ENCODE peak calls at places on chromosomes 5 and 9, in ten cellular contexts. A is GM12878; E is C1 segment of cervical spinal cord; C is GM12865; X is activated effector memory CD4-positive, alpha-beta T cell treated with anti-CD3 and anti-CD28 coated beads, Interleukin-2, amount 50 U/mL, for 16 hours; I is stromal cell of bone marrow; V is EL; O is NCI-H1105; D is hypothalamus; W is AG08395. Y is an unnamed sample.
A peak's percentile ranks its signal among the peaks of the same experiment; 100 is the strongest.

GRCh38 chr5:133977858-133978257 is 9.4 kb upstream of the C5orf15 start:
- DNase-seq in A (no peak), E (no peak), C (no peak), X (no peak), I (peak; percentile 58), V (peak; percentile 76), O (no peak), D (no peak), W (peak; percentile 75), Y (no peak)

GRCh38 chr9:19992556-19992955 is 203.7 kb upstream of the SLC24A2 start:
- DNase-seq in A (no peak), E (no peak), C (no peak), X (no peak), I (peak; percentile 63), V (peak; percentile 72), O (no peak), D (no peak), W (peak; percentile 12), Y (no peak)

GRCh38 chr9:72294952-72295351 is 70.1 kb downstream of the ZFAND5 start:
- DNase-seq in A (no peak), E (no peak), C (no peak), X (no peak), I (no peak), V (peak; percentile 5), O (no peak), D (no peak), W (no peak), Y (no peak)

GRCh38 chr9:129102791-129103594 is 7.6 kb downstream of the CRAT start:
- DNase-seq in A (no peak), E (no peak), C (peak; percentile 57), X (no peak), I (no peak), V (peak; percentile 54), O (peak; percentile 51), D (peak; percentile 12), W (peak; percentile 65), Y (peak; percentile 35)

GRCh38 chr9:83056180-83056579 is 6.8 kb downstream of the RASEF start:
- DNase-seq in A (no peak), E (no peak), C (no peak), X (no peak), I (no peak), V (no peak), O (no peak), D (no peak), W (no peak), Y (no peak)

GRCh38 chr9:18746631-18747030 is 272.7 kb downstream of the ADAMTSL1 start:
- DNase-seq in A (no peak), E (no peak), C (no peak), X (no peak), I (no peak), V (no peak), O (no peak), D (peak; percentile 18), W (no peak), Y (no peak)

GRCh38 chr5:123176938-123177275 is 87.9 kb downstream of the PRDM6 start:
- DNase-seq in A (no peak), E (no peak), C (no peak), X (no peak), I (no peak), V (no peak), O (no peak), D (no peak), W (no peak), Y (no peak)

GRCh38 chr5:157571357-157571827 is 4.2 kb downstream of the ADAM19 start:
- DNase-seq in A (peak; percentile 75), E (no peak), C (peak; percentile 87), X (peak; percentile 76), I (no peak), V (peak; percentile 95), O (no peak), D (peak; percentile 31), W (no peak), Y (no peak)

GRCh38 chr9:91751922-91752321 is 198.1 kb downstream of the ROR2 start:
- DNase-seq in A (no peak), E (no peak), C (no peak), X (no peak), I (peak; percentile 48), V (peak; percentile 50), O (no peak), D (no peak), W (peak; percentile 44), Y (no peak)

GRCh38 chr9:135939351-135940265 is 21.6 kb downstream of the UBAC1 start:
- DNase-seq in A (no peak), E (no peak), C (peak; percentile 23), X (peak; percentile 78), I (no peak), V (no peak), O (no peak), D (no peak), W (no peak), Y (no peak)

GRCh38 chr9:117405950-117406705 is 8.7 kb downstream of the ASTN2 start:
- DNase-seq in A (no peak), E (no peak), C (no peak), X (no peak), I (no peak), V (no peak), O (no peak), D (peak; percentile 68), W (no peak), Y (no peak)

GRCh38 chr5:91794856-91795548 is 411.9 kb upstream of the ARRDC3 start:
- DNase-seq in A (no peak), E (no peak), C (no peak), X (no peak), I (no peak), V (no peak), O (no peak), D (no peak), W (no peak), Y (no peak)

GRCh38 chr5:56514246-56514645 is 281.1 kb upstream of the ANKRD55 start:
- DNase-seq in A (no peak), E (no peak), C (no peak), X (no peak), I (no peak), V (no peak), O (no peak), D (no peak), W (no peak), Y (no peak)

GRCh38 chr9:113898151-113898550 is 22.0 kb downstream of the ZNF618 start:
- DNase-seq in A (no peak), E (no peak), C (no peak), X (no peak), I (no peak), V (no peak), O (no peak), D (no peak), W (no peak), Y (no peak)

GRCh38 chr9:134040176-134040565 is 14.9 kb downstream of the BRD3OS start:
- DNase-seq in A (no peak), E (no peak), C (no peak), X (no peak), I (no peak), V (no peak), O (no peak), D (no peak), W (no peak), Y (no peak)

GRCh38 chr9:9913276-9913832 is 699.4 kb downstream of the PTPRD start:
- DNase-seq in A (no peak), E (no peak), C (no peak), X (no peak), I (no peak), V (no peak), O (no peak), D (no peak), W (no peak), Y (no peak)

GRCh38 chr9:136882109-136882946 is 4.0 kb upstream of the TRAF2 start:
- DNase-seq in A (peak; percentile 73), E (no peak), C (peak; percentile 90), X (peak; percentile 97), I (peak; percentile 71), V (peak; percentile 89), O (no peak), D (no peak), W (peak; percentile 87), Y (no peak)

GRCh38 chr5:170633235-170634041 is 129.6 kb downstream of the KCNIP1 start:
- DNase-seq in A (peak; percentile 20), E (peak; percentile 37), C (no peak), X (peak; percentile 54), I (peak; percentile 71), V (peak; percentile 91), O (no peak), D (peak; percentile 70), W (peak; percentile 83), Y (peak; percentile 28)

GRCh38 chr9:28059192-28059591 is 485.9 kb upstream of the C9orf72 start:
- DNase-seq in A (no peak), E (no peak), C (no peak), X (no peak), I (no peak), V (no peak), O (no peak), D (no peak), W (no peak), Y (no peak)

GRCh38 chr9:126131066-126132010 is 195.3 kb upstream of the MVB12B start:
- DNase-seq in A (no peak), E (no peak), C (no peak), X (no peak), I (no peak), V (no peak), O (no peak), D (no peak), W (no peak), Y (no peak)

GRCh38 chr5:79255786-79256557 is 20.0 kb downstream of the JMY start:
- DNase-seq in A (no peak), E (no peak), C (peak; percentile 73), X (no peak), I (no peak), V (peak; percentile 58), O (no peak), D (no peak), W (peak; percentile 35), Y (peak; percentile 1)

GRCh38 chr5:144457160-144457559 is 286.5 kb downstream of the KCTD16 start:
- DNase-seq in A (no peak), E (no peak), C (no peak), X (no peak), I (no peak), V (no peak), O (no peak), D (no peak), W (no peak), Y (no peak)

GRCh38 chr5:55159763-55160492 is at the start of gene GPX8:
- DNase-seq in A (no peak), E (no peak), C (peak; percentile 26), X (no peak), I (peak; percentile 79), V (peak; percentile 90), O (no peak), D (peak; percentile 3), W (peak; percentile 75), Y (peak; percentile 3)

GRCh38 chr5:135740475-135740874 is 94.0 kb upstream of the SLC25A48 start:
- DNase-seq in A (no peak), E (no peak), C (peak; percentile 72), X (no peak), I (no peak), V (no peak), O (no peak), D (no peak), W (no peak), Y (no peak)

GRCh38 chr5:37839441-37840035 is 303 bp downstream of the GDNF start:
- DNase-seq in A (no peak), E (peak; percentile 50), C (peak; percentile 48), X (no peak), I (peak; percentile 36), V (peak; percentile 74), O (peak; percentile 50), D (no peak), W (peak; percentile 65), Y (peak; percentile 36)

GRCh38 chr5:85334-85995 is 6.5 kb upstream of the PLEKHG4B start:
- DNase-seq in A (no peak), E (no peak), C (no peak), X (no peak), I (no peak), V (no peak), O (no peak), D (no peak), W (no peak), Y (no peak)

GRCh38 chr5:16392718-16393117 is 72.9 kb downstream of the ZNF622 start:
- DNase-seq in A (no peak), E (no peak), C (no peak), X (no peak), I (no peak), V (peak; percentile 20), O (no peak), D (no peak), W (no peak), Y (no peak)

GRCh38 chr5:154916874-154917273 is 21.1 kb downstream of the GEMIN5 start:
- DNase-seq in A (no peak), E (no peak), C (no peak), X (no peak), I (no peak), V (no peak), O (no peak), D (no peak), W (no peak), Y (no peak)

Y was measured in NCI-H1092 treated with DMSO at 0.1 percent for 48 hours.